ENCODE peak calls at places on chromosomes 2 and 18, in ten cellular contexts. K is WTC11; D is islet precursor cell; C is COR-L47; B is nucleus accumbens; S is Caki2; I is stimulated activated CD8-positive, alpha-beta memory T cell treated with anti-CD3 and anti-CD28 coated beads, Interleukin-12 subunit alpha, Interleukin-12 subunit beta, amount 100 ng/mL, for 4 hours; T is left ventricle myocardium inferior; R is Daoy; Q is NCI-H1694. X is an unnamed sample.

GRCh38 chr2:1600191-1601063 is 143.9 kb downstream of the PXDN start:
- DNase-seq in K (no peak), D (peak), C (no peak), B (no peak), S (no peak), I (no peak), T (no peak), R (peak), Q (no peak), X (no peak)

GRCh38 chr18:23226930-23227728 is 91.8 kb downstream of the CABLES1 start:
- DNase-seq in K (no peak), D (no peak), C (no peak), B (no peak), S (peak), I (no peak), T (peak), R (peak), Q (no peak), X (no peak)

GRCh38 chr2:26067980-26068507 is 34.2 kb downstream of the RAB10 start:
- DNase-seq in K (no peak), D (no peak), C (no peak), B (no peak), S (no peak), I (no peak), T (no peak), R (no peak), Q (no peak), X (no peak)

GRCh38 chr2:230680463-230681195 is 32.0 kb upstream of the CAB39 start:
- DNase-seq in K (no peak), D (no peak), C (no peak), B (no peak), S (no peak), I (no peak), T (no peak), R (peak), Q (no peak), X (no peak)

GRCh38 chr2:110674620-110675555 is 3.0 kb downstream of the BUB1 start:
- DNase-seq in K (no peak), D (peak), C (no peak), B (no peak), S (peak), I (peak), T (no peak), R (peak), Q (no peak), X (no peak)

GRCh38 chr2:9538000-9538507 is 17.6 kb downstream of the ADAM17 start:
- DNase-seq in K (no peak), D (no peak), C (no peak), B (no peak), S (no peak), I (no peak), T (no peak), R (no peak), Q (no peak), X (no peak)

GRCh38 chr2:127400897-127401756 is 13.4 kb upstream of the MAP3K2 start:
- DNase-seq in K (no peak), D (peak), C (no peak), B (no peak), S (peak), I (no peak), T (no peak), R (peak), Q (no peak), X (no peak)

GRCh38 chr18:46274266-46274665 is 170.1 kb downstream of the HAUS1 start:
- DNase-seq in K (no peak), D (peak), C (no peak), B (no peak), S (no peak), I (no peak), T (no peak), R (no peak), Q (no peak), X (no peak)

GRCh38 chr2:179435021-179435420 is 170.4 kb upstream of the SESTD1 start:
- DNase-seq in K (no peak), D (no peak), C (no peak), B (no peak), S (no peak), I (no peak), T (no peak), R (no peak), Q (no peak), X (no peak)